ENCODE peak calls at places on chromosome 16, in nine cellular contexts. H is putamen; D is body of pancreas; E is dorsolateral prefrontal cortex; J is NCI-H1930; M is BJ; P is ovary; Y is cardiac fibroblast; L is stimulated activated CD8-positive, alpha-beta memory T cell treated with anti-CD3 and anti-CD28 coated beads, Interleukin-7, amount 100 ng/mL, for 1 hour. I is an unnamed sample.

GRCh38 chr16:11370084-11370931 is 25.0 kb downstream of the RMI2 start:
- DNase-seq in L (no peak), D (no peak), E (no peak), M (no peak), Y (no peak), H (no peak), J (no peak), P (no peak), I (no peak)

GRCh38 chr16:88599092-88599733 is 29.0 kb downstream of the ZC3H18 start:
- DNase-seq in H (peak; percentile 37), E (peak; percentile 52), J (no peak), Y (peak; percentile 22), L (no peak), M (no peak), D (no peak), P (no peak), I (peak; percentile 36)

GRCh38 chr16:59886021-59886420 is 1151.9 kb upstream of the GOT2 start:
- DNase-seq in Y (peak; percentile 68), H (peak; percentile 22), E (peak; percentile 56), M (peak; percentile 89), P (no peak), L (no peak), D (no peak), J (no peak), I (no peak)

GRCh38 chr16:78425957-78426590 is 326.6 kb downstream of the WWOX start:
- DNase-seq in M (no peak), Y (no peak), D (no peak), L (no peak), H (no peak), E (no peak), J (no peak), P (no peak), I (no peak)

GRCh38 chr16:84183911-84184310 is 2.9 kb downstream of the TAF1C start:
- DNase-seq in J (no peak), H (no peak), L (no peak), E (no peak), D (no peak), P (peak; percentile 45), M (no peak), Y (no peak), I (no peak)

GRCh38 chr16:898761-899677 is 71.8 kb downstream of the LMF1 start:
- DNase-seq in Y (no peak), E (no peak), M (no peak), D (no peak), J (no peak), L (no peak), H (no peak), P (no peak), I (no peak)

GRCh38 chr16:689175-689897 is 862 bp downstream of the WDR24 start:
- DNase-seq in P (peak; percentile 49), E (no peak), M (no peak), L (no peak), D (no peak), J (no peak), Y (no peak), H (no peak), I (no peak)

GRCh38 chr16:78535098-78535497 is 435.6 kb downstream of the WWOX start:
- DNase-seq in Y (no peak), M (no peak), J (no peak), E (no peak), D (no peak), L (no peak), H (no peak), P (no peak), I (no peak)

GRCh38 chr16:84013787-84014569 is 28.6 kb downstream of the SLC38A8 start:
- DNase-seq in D (peak; percentile 78), P (no peak), Y (peak; percentile 37), L (no peak), E (no peak), J (peak; percentile 83), H (no peak), M (no peak), I (no peak)

GRCh38 chr16:27304102-27304501 is 9.7 kb upstream of the IL4R start:
- DNase-seq in P (no peak), M (no peak), E (no peak), H (no peak), Y (no peak), J (no peak), D (no peak), L (no peak), I (no peak)

I was measured in hippocampal formation.